ENCODE peak calls at places on chromosome 5, in four cellular contexts. One of them, this sample, is unnamed.
A peak's percentile ranks its signal among the peaks of the same experiment; 100 is the strongest.

GRCh38 chr5:118518720-118519119 is 469.6 kb downstream of the DTWD2 start:
- DNase-seq in NCI-H2081: no peak
- DNase-seq in HTR-8/SVneo: no peak
- DNase-seq in cardiac muscle cell: no peak
- DNase-seq in this sample: no peak

GRCh38 chr5:66814146-66814991 is 218.2 kb downstream of the MAST4 start:
- DNase-seq in NCI-H2081: peak; percentile 30
- DNase-seq in HTR-8/SVneo: peak; percentile 22
- DNase-seq in cardiac muscle cell: peak; percentile 67
- DNase-seq in this sample: no peak

GRCh38 chr5:143759368-143760136 is 52.4 kb upstream of the HMHB1 start:
- DNase-seq in NCI-H2081: no peak
- DNase-seq in HTR-8/SVneo: no peak
- DNase-seq in cardiac muscle cell: no peak
- DNase-seq in this sample: no peak

GRCh38 chr5:37214550-37214949 is 34.6 kb downstream of the CPLANE1 start:
- DNase-seq in NCI-H2081: no peak
- DNase-seq in HTR-8/SVneo: no peak
- DNase-seq in cardiac muscle cell: no peak
- DNase-seq in this sample: no peak

GRCh38 chr5:81850494-81850893 is 99.6 kb upstream of the SSBP2 start:
- DNase-seq in NCI-H2081: no peak
- DNase-seq in HTR-8/SVneo: no peak
- DNase-seq in cardiac muscle cell: no peak
- DNase-seq in this sample: no peak

GRCh38 chr5:160083501-160083900 is 35.7 kb downstream of the PWWP2A start:
- DNase-seq in NCI-H2081: no peak
- DNase-seq in HTR-8/SVneo: peak; percentile 75
- DNase-seq in cardiac muscle cell: no peak
- DNase-seq in this sample: no peak

GRCh38 chr5:151383011-151383410 is 35.7 kb upstream of the SLC36A2 start:
- DNase-seq in NCI-H2081: no peak
- DNase-seq in HTR-8/SVneo: no peak
- DNase-seq in cardiac muscle cell: no peak
- DNase-seq in this sample: no peak

GRCh38 chr5:117624226-117624625 is 1049.6 kb upstream of the SEMA6A start:
- DNase-seq in NCI-H2081: no peak
- DNase-seq in HTR-8/SVneo: no peak
- DNase-seq in cardiac muscle cell: no peak
- DNase-seq in this sample: no peak

GRCh38 chr5:88660326-88660946 is 222.5 kb downstream of the MEF2C start:
- DNase-seq in NCI-H2081: no peak
- DNase-seq in HTR-8/SVneo: peak; percentile 31
- DNase-seq in cardiac muscle cell: peak; percentile 29
- DNase-seq in this sample: no peak

This sample was measured in GOT3.